ENCODE peak calls at places on chromosomes 3 and 15, in eight cellular contexts. J, H, M, K, N, C, S and E are unnamed samples.

GRCh38 chr3:3065876-3066275 is 44.3 kb downstream of the IL5RA start:
- DNase-seq in J (no peak), H (peak), M (no peak), K (no peak), N (no peak), C (no peak), S (no peak), E (no peak)

GRCh38 chr3:137692803-137693431 is 71.2 kb upstream of the SOX14 start:
- DNase-seq in J (peak), H (no peak), M (no peak), K (peak), N (no peak), C (no peak), S (no peak), E (no peak)

GRCh38 chr3:67018105-67018788 is 20.1 kb downstream of the KBTBD8 start:
- DNase-seq in J (no peak), H (peak), M (no peak), K (peak), N (no peak), C (no peak), S (no peak), E (peak)

GRCh38 chr15:53536479-53537120 is 222.9 kb downstream of the WDR72 start:
- DNase-seq in J (no peak), H (no peak), M (no peak), K (no peak), N (no peak), C (no peak), S (no peak), E (no peak)

GRCh38 chr3:148106062-148106461 is 591.6 kb upstream of the AGTR1 start:
- DNase-seq in J (no peak), H (peak), M (no peak), K (no peak), N (no peak), C (no peak), S (no peak), E (no peak)

GRCh38 chr3:190051643-190052042 is 69.1 kb downstream of the P3H2 start:
- DNase-seq in J (no peak), H (no peak), M (no peak), K (no peak), N (no peak), C (no peak), S (no peak), E (no peak)

GRCh38 chr15:42385206-42385979 is 26.1 kb downstream of the CAPN3 start:
- DNase-seq in J (peak), H (peak), M (no peak), K (peak), N (no peak), C (no peak), S (peak), E (peak)

GRCh38 chr15:21261396-21261964 is 178.8 kb downstream of the POTEB3 start:
- DNase-seq in J (no peak), H (no peak), M (no peak), K (no peak), N (peak), C (no peak), S (no peak), E (no peak)

GRCh38 chr3:22245122-22245521 is 494.1 kb upstream of the ZNF385D start:
- DNase-seq in J (no peak), H (peak), M (no peak), K (no peak), N (no peak), C (no peak), S (no peak), E (peak)

GRCh38 chr3:196422976-196423781 is 9.0 kb downstream of the UBXN7 start:
- DNase-seq in J (no peak), H (no peak), M (no peak), K (peak), N (no peak), C (peak), S (no peak), E (no peak)

GRCh38 chr3:122394173-122394572 is 10.2 kb downstream of the FAM162A start:
- DNase-seq in J (no peak), H (no peak), M (no peak), K (no peak), N (no peak), C (no peak), S (no peak), E (no peak)

GRCh38 chr15:29570121-29570930 is 251.9 kb downstream of the TJP1 start:
- DNase-seq in J (no peak), H (no peak), M (no peak), K (peak), N (no peak), C (no peak), S (no peak), E (no peak)

GRCh38 chr15:61049003-61049402 is 180.1 kb downstream of the RORA start:
- DNase-seq in J (no peak), H (no peak), M (no peak), K (no peak), N (no peak), C (no peak), S (no peak), E (no peak)

GRCh38 chr15:55694652-55695150 is 48.3 kb downstream of the PRTG start:
- DNase-seq in J (no peak), H (no peak), M (no peak), K (peak), N (no peak), C (no peak), S (peak), E (no peak)

GRCh38 chr3:57048052-57048671 is 12.3 kb upstream of the SPATA12 start:
- DNase-seq in J (no peak), H (peak), M (no peak), K (peak), N (peak), C (peak), S (no peak), E (no peak)

GRCh38 chr15:32936283-32936918 is 218.6 kb downstream of the GREM1 start:
- DNase-seq in J (peak), H (peak), M (no peak), K (no peak), N (no peak), C (no peak), S (no peak), E (peak)
- TF ChIP-seq CTCF in J (peak), H (peak), M (no peak), K (no peak), N (peak), C (peak), S (peak), E (peak)

GRCh38 chr3:20225769-20226168 is 39.8 kb upstream of the SGO1 start:
- DNase-seq in J (peak), H (peak), M (no peak), K (no peak), N (no peak), C (no peak), S (no peak), E (peak)
- TF ChIP-seq CTCF in J (peak), H (peak), M (no peak), K (no peak), N (no peak), C (peak), S (peak), E (peak)

DNA sequence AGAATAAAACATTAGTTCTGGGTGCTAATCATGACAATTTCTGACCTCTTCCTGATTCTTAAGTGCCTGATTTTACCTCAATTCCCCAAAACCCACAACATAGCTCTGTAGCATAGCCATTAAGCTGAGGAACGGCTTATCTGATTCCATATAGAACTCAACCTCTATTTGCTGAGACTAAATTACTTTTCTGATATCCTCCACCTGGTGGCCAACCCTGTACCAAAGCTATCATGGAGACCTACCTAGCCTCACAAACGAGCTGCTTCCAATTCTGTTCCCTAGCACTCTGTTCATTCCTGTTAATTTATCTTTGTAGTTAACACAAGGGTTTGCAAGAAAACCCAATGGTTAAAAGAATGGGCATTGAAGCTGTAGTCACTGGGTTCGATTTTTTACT is 245.2 kb downstream of the PLOD2 start:
- DNase-seq in J (peak), H (no peak), M (no peak), K (no peak), N (no peak), C (no peak), S (no peak), E (no peak)
- TF ChIP-seq CTCF in J (no peak), H (no peak), M (no peak), K (no peak), N (no peak), C (no peak), S (no peak), E (no peak)

GRCh38 chr3:150521458-150521857 is 24.8 kb downstream of the SERP1 start:
- DNase-seq in J (no peak), H (no peak), M (no peak), K (no peak), N (no peak), C (no peak), S (no peak), E (no peak)
- TF ChIP-seq CTCF in J (peak), H (no peak), M (no peak), K (no peak), N (no peak), C (no peak), S (peak), E (no peak)

DNA sequence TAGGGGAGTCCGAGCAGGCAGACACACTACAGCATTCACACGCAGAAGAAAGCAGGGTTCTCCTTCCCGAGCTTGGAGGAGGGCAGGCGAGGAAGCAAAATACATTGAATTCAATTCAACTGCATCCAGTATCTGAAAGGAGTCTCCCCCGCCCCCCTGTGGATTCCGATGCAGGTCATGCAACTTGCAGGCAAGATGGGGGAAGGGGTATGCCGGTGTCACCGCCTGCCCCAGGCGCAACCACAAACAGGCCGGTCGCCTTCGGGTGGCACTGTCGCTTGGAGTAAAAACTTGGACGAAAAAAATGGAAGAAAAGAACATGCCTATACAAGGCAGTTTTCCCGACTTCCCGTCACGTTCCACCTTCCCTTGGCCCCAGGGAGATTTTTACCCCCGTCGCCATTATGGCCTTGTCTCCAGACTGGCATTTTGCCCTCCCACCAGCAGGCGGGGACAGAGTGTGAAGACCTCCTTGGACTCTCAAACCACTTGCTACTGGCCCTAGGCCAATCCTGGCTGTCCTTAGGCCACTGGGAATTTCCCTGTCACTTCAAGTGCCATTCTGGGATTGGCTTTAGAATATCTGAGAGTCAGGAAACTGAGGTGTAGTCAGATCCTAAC is 1.6 kb upstream of the NTRK3 start:
- DNase-seq in J (peak), H (no peak), M (no peak), K (no peak), N (no peak), C (no peak), S (no peak), E (no peak)
- TF ChIP-seq CTCF in J (no peak), H (peak), M (no peak), K (no peak), N (no peak), C (no peak), S (peak), E (no peak)

GRCh38 chr3:50336452-50337174 is 4.0 kb downstream of the RASSF1 start:
- DNase-seq in J (no peak), H (peak), M (no peak), K (peak), N (no peak), C (no peak), S (no peak), E (no peak)
- TF ChIP-seq CTCF in J (no peak), H (no peak), M (no peak), K (no peak), N (no peak), C (no peak), S (peak), E (no peak)

GRCh38 chr3:28476194-28476593 is 127.6 kb upstream of the AZI2 start:
- DNase-seq in J (peak), H (peak), M (no peak), K (no peak), N (no peak), C (no peak), S (peak), E (peak)
- TF ChIP-seq CTCF in J (peak), H (peak), M (no peak), K (no peak), N (no peak), C (peak), S (peak), E (peak)

DNA sequence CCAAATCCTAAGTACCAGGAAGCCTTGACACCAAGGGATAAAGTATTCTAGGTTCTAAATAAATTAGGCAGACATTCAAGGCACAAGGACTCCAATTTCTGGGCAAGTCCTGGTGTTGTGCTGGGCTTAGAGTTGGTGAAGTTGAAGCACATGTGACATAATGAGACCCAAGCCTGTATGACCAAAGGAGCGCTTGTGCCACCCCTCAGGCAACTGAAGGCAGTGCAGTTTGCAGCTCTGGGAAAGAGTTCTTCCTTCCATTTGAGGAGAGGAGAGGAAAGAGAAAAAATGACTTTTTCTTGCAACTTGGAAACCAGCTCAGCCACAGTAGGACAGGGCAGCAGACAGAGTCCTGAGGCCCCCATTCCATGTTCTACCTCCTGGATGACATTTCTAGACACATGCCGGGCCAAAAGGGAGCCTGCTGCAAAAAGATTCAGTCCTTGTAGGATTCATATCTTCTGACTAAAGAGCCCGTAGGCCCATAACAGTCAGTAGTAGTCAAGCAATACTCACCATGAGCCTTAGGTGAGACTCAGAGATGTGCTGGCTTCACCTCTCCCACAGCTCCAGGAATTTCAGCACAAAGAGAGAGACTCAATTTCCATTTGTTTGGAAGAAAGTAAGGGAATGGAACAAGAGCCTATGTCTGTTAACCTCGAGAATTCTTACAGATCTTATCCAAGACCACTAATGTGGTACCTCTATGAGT is 588.8 kb upstream of the BCHE start:
- DNase-seq in J (no peak), H (no peak), M (no peak), K (peak), N (no peak), C (no peak), S (no peak), E (no peak)
- TF ChIP-seq CTCF in J (peak), H (no peak), M (no peak), K (no peak), N (no peak), C (no peak), S (peak), E (no peak)

DNA sequence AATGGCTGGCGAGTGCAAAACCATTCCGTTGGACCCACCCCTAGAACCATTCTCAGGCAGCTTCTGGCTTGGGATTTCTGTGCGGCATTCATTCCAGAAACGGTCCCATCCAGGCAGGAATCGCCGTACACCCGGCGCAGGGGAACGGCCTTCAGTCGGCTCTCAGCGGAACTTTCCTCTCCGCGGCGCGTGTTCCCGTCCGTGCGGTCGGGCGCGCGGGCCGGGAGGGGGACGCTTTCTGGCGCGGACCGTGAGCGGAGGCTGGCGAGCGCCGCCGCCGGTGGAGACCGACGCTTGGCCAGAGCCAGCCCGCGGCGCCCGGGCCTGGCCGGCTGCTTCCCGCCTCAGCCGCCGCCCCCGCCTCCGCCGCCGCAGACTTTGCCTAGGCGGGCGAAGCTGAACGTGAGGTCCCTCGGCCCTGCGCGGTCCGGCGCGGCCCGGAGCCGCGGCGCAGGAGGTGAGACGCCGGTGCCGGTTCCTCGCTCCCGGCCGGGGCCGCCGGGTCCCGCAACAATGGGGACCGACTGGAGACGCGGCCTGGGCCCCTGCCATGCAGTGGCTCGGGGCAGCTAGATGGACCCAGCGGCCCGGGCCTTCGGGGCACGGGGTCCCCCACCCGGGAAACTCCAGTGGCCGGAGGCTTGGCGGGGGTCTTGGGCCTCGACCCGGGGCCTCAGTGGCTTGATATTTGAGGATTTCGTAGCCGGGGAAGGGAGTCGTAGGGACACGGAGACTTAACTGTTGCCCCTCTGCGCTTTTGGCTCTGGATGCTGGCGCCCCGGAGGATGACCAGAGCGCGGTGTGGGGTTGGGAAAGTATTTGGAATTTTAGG is at the start of gene RAD54L2:
- DNase-seq in J (peak), H (peak), M (peak), K (peak), N (peak), C (peak), S (peak), E (peak)
- TF ChIP-seq CTCF in J (no peak), H (no peak), M (no peak), K (no peak), N (no peak), C (peak), S (no peak), E (no peak)

DNA sequence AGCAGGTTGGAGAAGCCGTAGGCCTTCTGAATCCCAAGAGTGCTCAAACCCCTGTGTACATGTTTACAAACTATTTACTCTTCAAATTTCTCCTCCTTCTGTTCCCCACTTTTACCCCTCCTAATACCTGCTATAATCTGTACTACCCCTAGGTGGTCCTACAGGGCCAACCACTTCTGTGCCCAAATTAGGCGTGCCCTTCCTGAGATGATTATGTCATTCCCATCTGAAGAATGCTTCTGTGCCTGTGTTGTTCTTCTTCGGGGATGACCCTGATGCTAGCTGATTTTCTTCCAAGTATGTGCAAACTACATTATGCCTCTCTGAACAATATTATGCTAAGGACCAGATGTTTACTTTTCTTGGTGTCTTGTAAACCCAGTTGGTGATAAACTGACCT is 20.5 kb downstream of the RBP2 start:
- DNase-seq in J (no peak), H (no peak), M (no peak), K (no peak), N (no peak), C (no peak), S (no peak), E (no peak)
- TF ChIP-seq CTCF in J (no peak), H (peak), M (no peak), K (no peak), N (no peak), C (no peak), S (no peak), E (no peak)